ENCODE peak calls at places on chromosomes 7 and 10, in six cellular contexts. Y, M, P, I, N and G are unnamed samples.

GRCh38 chr10:19772958-19773357 is 43.3 kb upstream of the PLXDC2 start:
- DNase-seq in I (no peak), N (no peak), Y (no peak), M (no peak), P (no peak), G (no peak)

GRCh38 chr10:60820093-60820769 is 42.0 kb downstream of the CDK1 start:
- DNase-seq in M (no peak), Y (no peak), I (no peak), P (no peak), N (no peak), G (no peak)

GRCh38 chr10:128576916-128577670 is 450.9 kb upstream of the MKI67 start:
- DNase-seq in P (no peak), N (no peak), Y (no peak), M (no peak), I (no peak), G (no peak)

GRCh38 chr7:7566651-7567611 is at the start of gene MIOS:
- DNase-seq in Y (peak; percentile 82), I (peak; percentile 72), P (peak; percentile 90), M (peak; percentile 87), N (peak; percentile 88), G (peak; percentile 91)

GRCh38 chr10:78199019-78199418 is 165.4 kb downstream of the RPS24 start:
- DNase-seq in M (no peak), I (no peak), P (no peak), N (no peak), Y (no peak), G (no peak)

GRCh38 chr10:97087296-97087695 is 98.5 kb downstream of the SLIT1 start:
- DNase-seq in Y (no peak), I (no peak), M (no peak), P (no peak), N (no peak), G (no peak)

GRCh38 chr7:16743207-16743606 is 10.3 kb upstream of the TSPAN13 start:
- DNase-seq in N (no peak), I (no peak), Y (no peak), P (no peak), M (no peak), G (no peak)

GRCh38 chr10:79155301-79156081 is 86.7 kb downstream of the ZMIZ1 start:
- DNase-seq in M (no peak), P (no peak), Y (no peak), I (peak; percentile 32), N (no peak), G (peak; percentile 65)

GRCh38 chr10:61835909-61836232 is 65.6 kb upstream of the ARID5B start:
- DNase-seq in Y (no peak), N (no peak), P (no peak), M (no peak), I (no peak), G (no peak)

GRCh38 chr7:25820432-25821040 is 331.5 kb upstream of the NFE2L3 start:
- DNase-seq in M (no peak), P (no peak), I (no peak), Y (no peak), N (no peak), G (no peak)

GRCh38 chr10:77417806-77418205 is 219.8 kb downstream of the KCNMA1 start:
- DNase-seq in Y (no peak), I (no peak), M (peak; percentile 57), P (no peak), N (no peak), G (no peak)

GRCh38 chr10:60003709-60004191 is 97.4 kb upstream of the CCDC6 start:
- DNase-seq in P (no peak), M (no peak), Y (no peak), I (no peak), N (peak; percentile 14), G (no peak)

GRCh38 chr7:2934211-2934731 is 90.2 kb upstream of the GNA12 start:
- DNase-seq in M (no peak), P (no peak), I (no peak), N (peak; percentile 11), Y (no peak), G (peak; percentile 97)

GRCh38 chr10:44022203-44022602 is 362.7 kb downstream of the CXCL12 start:
- DNase-seq in M (no peak), P (no peak), N (no peak), Y (no peak), I (no peak), G (no peak)

GRCh38 chr10:70582793-70583700 is 19.5 kb downstream of the PRF1 start:
- DNase-seq in I (no peak), P (no peak), N (no peak), Y (no peak), M (no peak), G (no peak)

GRCh38 chr7:20561908-20562307 is 53.6 kb upstream of the ABCB5 start:
- DNase-seq in Y (no peak), I (no peak), M (no peak), N (no peak), P (no peak), G (no peak)

GRCh38 chr10:129969528-129970264 is 5.6 kb upstream of the EBF3 start:
- DNase-seq in M (no peak), P (no peak), N (no peak), I (no peak), Y (no peak), G (no peak)

GRCh38 chr7:41404375-41405074 is 298.4 kb downstream of the INHBA start:
- DNase-seq in Y (no peak), I (no peak), N (no peak), M (no peak), P (no peak), G (no peak)

GRCh38 chr7:41401833-41402232 is 301.1 kb downstream of the INHBA start:
- DNase-seq in M (no peak), Y (no peak), I (no peak), P (no peak), N (no peak), G (no peak)

GRCh38 chr7:41399171-41399570 is 303.7 kb downstream of the INHBA start:
- DNase-seq in N (no peak), M (no peak), P (no peak), Y (no peak), I (no peak), G (no peak)

GRCh38 chr7:41403291-41403690 is 299.6 kb downstream of the INHBA start:
- DNase-seq in Y (no peak), N (no peak), P (no peak), I (no peak), M (no peak), G (no peak)
- TF ChIP-seq POLR2A in Y (no peak), N (no peak), P (no peak), I (no peak), M (no peak), G (no peak)

GRCh38 chr10:109926141-109926745 is 2.9 kb upstream of the XPNPEP1 start:
- DNase-seq in N (no peak), I (no peak), Y (no peak), P (no peak), M (no peak), G (no peak)

GRCh38 chr10:109922353-109922975 is 847 bp downstream of the XPNPEP1 start:
- DNase-seq in I (no peak), Y (no peak), M (no peak), P (no peak), N (no peak), G (no peak)

GRCh38 chr10:109924947-109925620 is 1.8 kb upstream of the XPNPEP1 start:
- DNase-seq in P (no peak), I (no peak), Y (no peak), M (no peak), N (no peak), G (no peak)

GRCh38 chr10:109924100-109924499 is 789 bp upstream of the XPNPEP1 start:
- DNase-seq in N (peak; percentile 34), Y (no peak), I (no peak), P (no peak), M (no peak), G (no peak)

GRCh38 chr10:109922976-109923921 is at the start of gene XPNPEP1:
- DNase-seq in P (peak; percentile 90), N (peak; percentile 90), Y (peak; percentile 86), I (peak; percentile 81), M (peak; percentile 86), G (peak; percentile 91)
- TF ChIP-seq POLR2A in P (peak; percentile 96), N (peak; percentile 82), Y (peak; percentile 84), I (peak; percentile 23), M (peak; percentile 75), G (peak; percentile 91)

GRCh38 chr7:64905547-64905946 is 2.5 kb downstream of the ZNF273 start:
- DNase-seq in M (no peak), P (no peak), N (no peak), Y (no peak), I (no peak), G (no peak)

GRCh38 chr7:64905133-64905532 is 2.1 kb downstream of the ZNF273 start:
- DNase-seq in P (no peak), N (no peak), M (no peak), I (no peak), Y (no peak), G (no peak)

GRCh38 chr7:64904008-64904407 is 935 bp downstream of the ZNF273 start:
- DNase-seq in N (no peak), Y (no peak), M (no peak), P (no peak), I (no peak), G (no peak)

GRCh38 chr7:64907641-64908326 is 4.7 kb downstream of the ZNF273 start:
- DNase-seq in Y (no peak), P (no peak), M (no peak), N (no peak), I (no peak), G (no peak)

GRCh38 chr7:64902806-64903721 is at the start of gene ZNF273:
- DNase-seq in M (peak; percentile 92), Y (peak; percentile 95), I (peak; percentile 95), P (peak; percentile 92), N (peak; percentile 92), G (peak; percentile 59)
- TF ChIP-seq POLR2A in M (no peak), Y (peak; percentile 42), I (no peak), P (no peak), N (no peak), G (peak; percentile 83)

GRCh38 chr7:100015232-100016208 is at the start of gene ZKSCAN1:
- DNase-seq in P (peak; percentile 87), M (peak; percentile 86), Y (peak; percentile 86), I (peak; percentile 82), N (peak; percentile 85), G (peak; percentile 93)
- TF ChIP-seq POLR2A in P (peak; percentile 68), M (peak; percentile 60), Y (peak; percentile 80), I (peak; percentile 61), N (peak; percentile 84), G (peak; percentile 90)

GRCh38 chr10:73650537-73651331 is 5.1 kb downstream of the SYNPO2L start:
- DNase-seq in M (no peak), P (peak; percentile 83), Y (no peak), I (no peak), N (no peak), G (no peak)
- TF ChIP-seq POLR2A in M (no peak), P (peak; percentile 45), Y (no peak), I (no peak), N (no peak), G (no peak)

DNA sequence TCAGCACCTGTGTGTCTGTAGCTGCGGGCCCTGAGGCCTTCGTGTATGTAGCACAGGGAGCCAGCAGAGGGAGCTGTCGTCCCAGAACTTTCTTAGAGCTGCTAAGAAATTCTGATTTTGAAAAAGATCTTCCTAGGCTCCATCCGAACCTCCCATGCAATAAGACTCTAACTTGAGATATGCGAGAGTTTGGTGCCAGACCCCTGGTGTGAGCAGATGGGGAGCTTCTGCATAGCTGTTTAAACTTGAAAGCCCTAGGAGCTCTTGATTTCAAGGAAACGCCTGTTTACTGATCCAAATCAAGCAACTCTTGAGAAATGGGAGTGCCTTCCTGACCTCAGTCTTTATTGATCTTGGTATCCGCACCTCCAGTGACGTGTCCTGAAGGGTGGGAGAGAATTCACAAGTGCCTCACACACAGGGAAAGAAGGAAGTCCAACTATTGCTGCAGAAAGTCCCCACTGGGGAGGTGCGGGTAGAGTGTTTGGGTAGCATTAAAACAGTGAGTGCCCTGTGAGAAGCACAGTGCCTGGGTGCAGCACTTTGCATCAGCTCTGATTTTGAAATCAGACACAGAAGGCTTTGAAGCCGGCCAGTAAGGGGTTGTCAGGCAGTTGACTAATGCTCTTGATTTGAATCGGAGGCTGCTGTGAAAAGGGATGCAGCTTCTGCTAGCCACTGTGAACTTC is 66.4 kb upstream of the STRIP2 start:
- DNase-seq in N (peak; percentile 78), Y (peak; percentile 65), I (peak; percentile 64), P (peak; percentile 54), M (peak; percentile 69), G (peak; percentile 41)
- TF ChIP-seq POLR2A in N (no peak), Y (peak; percentile 59), I (no peak), P (no peak), M (no peak), G (no peak)